ENCODE peak calls at places on chromosomes 2 and 18, in eight cellular contexts. One of them, this sample, is unnamed.

GRCh38 chr2:69056071-69056470 is 43.1 kb downstream of the ANTXR1 start:
- DNase-seq in hepatocyte: no peak
- DNase-seq in AG10803: no peak
- DNase-seq in GM12865: no peak
- DNase-seq in cardiac fibroblast: no peak
- DNase-seq in HFF-Myc: no peak
- DNase-seq in coronary artery: no peak
- DNase-seq in BE2C: no peak
- DNase-seq in this sample: no peak

GRCh38 chr2:88265352-88265960 is 95.3 kb downstream of the THNSL2 start:
- DNase-seq in hepatocyte: peak; percentile 51
- DNase-seq in AG10803: peak; percentile 36
- DNase-seq in GM12865: peak; percentile 64
- DNase-seq in cardiac fibroblast: peak; percentile 18
- DNase-seq in HFF-Myc: peak; percentile 10
- DNase-seq in coronary artery: no peak
- DNase-seq in BE2C: no peak
- DNase-seq in this sample: no peak

GRCh38 chr2:156430978-156431358 is 5.2 kb upstream of the GPD2 start:
- DNase-seq in hepatocyte: no peak
- DNase-seq in AG10803: peak; percentile 63
- DNase-seq in GM12865: peak; percentile 74
- DNase-seq in cardiac fibroblast: peak; percentile 70
- DNase-seq in HFF-Myc: no peak
- DNase-seq in coronary artery: no peak
- DNase-seq in BE2C: no peak
- DNase-seq in this sample: peak; percentile 69

GRCh38 chr18:34957119-34957863 is 83.9 kb upstream of the MAPRE2 start:
- DNase-seq in hepatocyte: no peak
- DNase-seq in AG10803: no peak
- DNase-seq in GM12865: no peak
- DNase-seq in cardiac fibroblast: no peak
- DNase-seq in HFF-Myc: no peak
- DNase-seq in coronary artery: no peak
- DNase-seq in BE2C: no peak
- DNase-seq in this sample: no peak

GRCh38 chr2:6993230-6993640 is 76.0 kb downstream of the RNF144A start:
- DNase-seq in hepatocyte: no peak
- DNase-seq in AG10803: no peak
- DNase-seq in GM12865: no peak
- DNase-seq in cardiac fibroblast: peak; percentile 20
- DNase-seq in HFF-Myc: no peak
- DNase-seq in coronary artery: no peak
- DNase-seq in BE2C: no peak
- DNase-seq in this sample: no peak

GRCh38 chr2:160062283-160063005 is at the start of gene PLA2R1:
- DNase-seq in hepatocyte: peak; percentile 67
- DNase-seq in AG10803: peak; percentile 47
- DNase-seq in GM12865: no peak
- DNase-seq in cardiac fibroblast: peak; percentile 42
- DNase-seq in HFF-Myc: no peak
- DNase-seq in coronary artery: peak; percentile 79
- DNase-seq in BE2C: no peak
- DNase-seq in this sample: no peak

GRCh38 chr2:177882501-177882900 is 190.1 kb downstream of the PDE11A start:
- DNase-seq in hepatocyte: no peak
- DNase-seq in AG10803: no peak
- DNase-seq in GM12865: no peak
- DNase-seq in cardiac fibroblast: no peak
- DNase-seq in HFF-Myc: no peak
- DNase-seq in coronary artery: no peak
- DNase-seq in BE2C: no peak
- DNase-seq in this sample: peak; percentile 67

GRCh38 chr2:25623361-25623760 is 50.0 kb downstream of the DTNB start:
- DNase-seq in hepatocyte: no peak
- DNase-seq in AG10803: no peak
- DNase-seq in GM12865: no peak
- DNase-seq in cardiac fibroblast: no peak
- DNase-seq in HFF-Myc: no peak
- DNase-seq in coronary artery: no peak
- DNase-seq in BE2C: no peak
- DNase-seq in this sample: no peak

GRCh38 chr2:130852521-130853115 is 15.9 kb downstream of the ARHGEF4 start:
- DNase-seq in hepatocyte: no peak
- DNase-seq in AG10803: no peak
- DNase-seq in GM12865: no peak
- DNase-seq in cardiac fibroblast: no peak
- DNase-seq in HFF-Myc: no peak
- DNase-seq in coronary artery: no peak
- DNase-seq in BE2C: no peak
- DNase-seq in this sample: no peak

GRCh38 chr2:229870903-229871650 is 50.7 kb downstream of the TRIP12 start:
- DNase-seq in hepatocyte: no peak
- DNase-seq in AG10803: no peak
- DNase-seq in GM12865: no peak
- DNase-seq in cardiac fibroblast: no peak
- DNase-seq in HFF-Myc: peak; percentile 12
- DNase-seq in coronary artery: no peak
- DNase-seq in BE2C: peak; percentile 10
- DNase-seq in this sample: no peak

GRCh38 chr2:52414596-52414995 is 1353.0 kb upstream of the CHAC2 start:
- DNase-seq in hepatocyte: no peak
- DNase-seq in AG10803: no peak
- DNase-seq in GM12865: no peak
- DNase-seq in cardiac fibroblast: no peak
- DNase-seq in HFF-Myc: no peak
- DNase-seq in coronary artery: no peak
- DNase-seq in BE2C: no peak
- DNase-seq in this sample: no peak

GRCh38 chr2:128388414-128389032 is 69.9 kb upstream of the HS6ST1 start:
- DNase-seq in hepatocyte: peak; percentile 48
- DNase-seq in AG10803: no peak
- DNase-seq in GM12865: no peak
- DNase-seq in cardiac fibroblast: no peak
- DNase-seq in HFF-Myc: no peak
- DNase-seq in coronary artery: peak; percentile 35
- DNase-seq in BE2C: no peak
- DNase-seq in this sample: no peak

GRCh38 chr2:70554338-70554892 is 789 bp upstream of the TGFA start:
- DNase-seq in hepatocyte: no peak
- DNase-seq in AG10803: no peak
- DNase-seq in GM12865: no peak
- DNase-seq in cardiac fibroblast: no peak
- DNase-seq in HFF-Myc: no peak
- DNase-seq in coronary artery: no peak
- DNase-seq in BE2C: no peak
- DNase-seq in this sample: no peak

GRCh38 chr18:3664563-3665178 is 214.7 kb downstream of the TGIF1 start:
- DNase-seq in hepatocyte: peak; percentile 45
- DNase-seq in AG10803: no peak
- DNase-seq in GM12865: no peak
- DNase-seq in cardiac fibroblast: no peak
- DNase-seq in HFF-Myc: no peak
- DNase-seq in coronary artery: no peak
- DNase-seq in BE2C: no peak
- DNase-seq in this sample: no peak

GRCh38 chr2:74006424-74006823 is 21.7 kb downstream of the TET3 start:
- DNase-seq in hepatocyte: no peak
- DNase-seq in AG10803: no peak
- DNase-seq in GM12865: no peak
- DNase-seq in cardiac fibroblast: no peak
- DNase-seq in HFF-Myc: no peak
- DNase-seq in coronary artery: peak; percentile 67
- DNase-seq in BE2C: peak; percentile 61
- DNase-seq in this sample: no peak

GRCh38 chr2:175769200-175769599 is 232.9 kb downstream of the LNPK start:
- DNase-seq in hepatocyte: no peak
- DNase-seq in AG10803: no peak
- DNase-seq in GM12865: no peak
- DNase-seq in cardiac fibroblast: peak; percentile 1
- DNase-seq in HFF-Myc: no peak
- DNase-seq in coronary artery: no peak
- DNase-seq in BE2C: no peak
- DNase-seq in this sample: no peak

GRCh38 chr2:71471276-71471675 is 17.9 kb downstream of the DYSF start:
- DNase-seq in hepatocyte: no peak
- DNase-seq in AG10803: peak; percentile 76
- DNase-seq in GM12865: no peak
- DNase-seq in cardiac fibroblast: peak; percentile 81
- DNase-seq in HFF-Myc: no peak
- DNase-seq in coronary artery: no peak
- DNase-seq in BE2C: no peak
- DNase-seq in this sample: no peak

GRCh38 chr2:170842785-170843184 is 26.1 kb downstream of the GAD1 start:
- DNase-seq in hepatocyte: no peak
- DNase-seq in AG10803: peak; percentile 83
- DNase-seq in GM12865: no peak
- DNase-seq in cardiac fibroblast: peak; percentile 41
- DNase-seq in HFF-Myc: no peak
- DNase-seq in coronary artery: no peak
- DNase-seq in BE2C: no peak
- DNase-seq in this sample: no peak

GRCh38 chr2:19901458-19902271 is at the start of gene TTC32:
- DNase-seq in hepatocyte: peak; percentile 95
- DNase-seq in AG10803: peak; percentile 94
- DNase-seq in GM12865: peak; percentile 95
- DNase-seq in cardiac fibroblast: peak; percentile 98
- DNase-seq in HFF-Myc: peak; percentile 77
- DNase-seq in coronary artery: peak; percentile 94
- DNase-seq in BE2C: peak; percentile 95
- DNase-seq in this sample: peak; percentile 80

GRCh38 chr2:19898592-19899329 is 3.0 kb downstream of the TTC32 start:
- DNase-seq in hepatocyte: no peak
- DNase-seq in AG10803: no peak
- DNase-seq in GM12865: no peak
- DNase-seq in cardiac fibroblast: no peak
- DNase-seq in HFF-Myc: no peak
- DNase-seq in coronary artery: no peak
- DNase-seq in BE2C: no peak
- DNase-seq in this sample: no peak

GRCh38 chr2:19900536-19901200 is 1.1 kb downstream of the TTC32 start:
- DNase-seq in hepatocyte: no peak
- DNase-seq in AG10803: peak; percentile 23
- DNase-seq in GM12865: peak; percentile 51
- DNase-seq in cardiac fibroblast: peak; percentile 44
- DNase-seq in HFF-Myc: no peak
- DNase-seq in coronary artery: no peak
- DNase-seq in BE2C: no peak
- DNase-seq in this sample: no peak

GRCh38 chr2:19901201-19901457 is 654 bp downstream of the TTC32 start:
- DNase-seq in hepatocyte: no peak
- DNase-seq in AG10803: no peak
- DNase-seq in GM12865: no peak
- DNase-seq in cardiac fibroblast: no peak
- DNase-seq in HFF-Myc: no peak
- DNase-seq in coronary artery: no peak
- DNase-seq in BE2C: no peak
- DNase-seq in this sample: no peak

GRCh38 chr2:19899853-19900525 is 1.8 kb downstream of the TTC32 start:
- DNase-seq in hepatocyte: no peak
- DNase-seq in AG10803: no peak
- DNase-seq in GM12865: no peak
- DNase-seq in cardiac fibroblast: no peak
- DNase-seq in HFF-Myc: no peak
- DNase-seq in coronary artery: no peak
- DNase-seq in BE2C: no peak
- DNase-seq in this sample: no peak
- H3K4me3 ChIP-seq in hepatocyte: peak overlapping the region; percentile 87
- H3K4me3 ChIP-seq in AG10803: peak overlapping the region; percentile 89
- H3K4me3 ChIP-seq in GM12865: peak overlapping the region; percentile 84
- H3K4me3 ChIP-seq in cardiac fibroblast: peak overlapping the region; percentile 80
- H3K4me3 ChIP-seq in HFF-Myc: peak overlapping the region; percentile 76
- H3K4me3 ChIP-seq in coronary artery: peak overlapping the region; percentile 83
- H3K4me3 ChIP-seq in BE2C: peak overlapping the region; percentile 93
- H3K4me3 ChIP-seq in this sample: peak overlapping the region; percentile 90

GRCh38 chr2:237686659-237687136 is 59.3 kb downstream of the LRRFIP1 start:
- DNase-seq in hepatocyte: no peak
- DNase-seq in AG10803: no peak
- DNase-seq in GM12865: peak; percentile 36
- DNase-seq in cardiac fibroblast: peak; percentile 87
- DNase-seq in HFF-Myc: no peak
- DNase-seq in coronary artery: no peak
- DNase-seq in BE2C: no peak
- DNase-seq in this sample: no peak
- TF ChIP-seq CTCF in hepatocyte: peak; percentile 6
- TF ChIP-seq CTCF in AG10803: peak; percentile 39
- TF ChIP-seq CTCF in GM12865: peak; percentile 41
- TF ChIP-seq CTCF in cardiac fibroblast: peak; percentile 33
- TF ChIP-seq CTCF in HFF-Myc: peak; percentile 16
- TF ChIP-seq CTCF in coronary artery: no peak
- TF ChIP-seq CTCF in BE2C: peak; percentile 52
- TF ChIP-seq CTCF in this sample: no peak

GRCh38 chr2:112463256-112463655 is 18.7 kb upstream of the TTL start:
- DNase-seq in hepatocyte: no peak
- DNase-seq in AG10803: no peak
- DNase-seq in GM12865: no peak
- DNase-seq in cardiac fibroblast: no peak
- DNase-seq in HFF-Myc: no peak
- DNase-seq in coronary artery: no peak
- DNase-seq in BE2C: no peak
- DNase-seq in this sample: no peak

GRCh38 chr2:112465373-112465772 is 16.6 kb upstream of the TTL start:
- DNase-seq in hepatocyte: no peak
- DNase-seq in AG10803: peak; percentile 32
- DNase-seq in GM12865: no peak
- DNase-seq in cardiac fibroblast: peak; percentile 43
- DNase-seq in HFF-Myc: no peak
- DNase-seq in coronary artery: no peak
- DNase-seq in BE2C: no peak
- DNase-seq in this sample: no peak

GRCh38 chr2:112459372-112459771 is 22.6 kb upstream of the TTL start:
- DNase-seq in hepatocyte: no peak
- DNase-seq in AG10803: no peak
- DNase-seq in GM12865: no peak
- DNase-seq in cardiac fibroblast: no peak
- DNase-seq in HFF-Myc: no peak
- DNase-seq in coronary artery: no peak
- DNase-seq in BE2C: no peak
- DNase-seq in this sample: no peak

DNA sequence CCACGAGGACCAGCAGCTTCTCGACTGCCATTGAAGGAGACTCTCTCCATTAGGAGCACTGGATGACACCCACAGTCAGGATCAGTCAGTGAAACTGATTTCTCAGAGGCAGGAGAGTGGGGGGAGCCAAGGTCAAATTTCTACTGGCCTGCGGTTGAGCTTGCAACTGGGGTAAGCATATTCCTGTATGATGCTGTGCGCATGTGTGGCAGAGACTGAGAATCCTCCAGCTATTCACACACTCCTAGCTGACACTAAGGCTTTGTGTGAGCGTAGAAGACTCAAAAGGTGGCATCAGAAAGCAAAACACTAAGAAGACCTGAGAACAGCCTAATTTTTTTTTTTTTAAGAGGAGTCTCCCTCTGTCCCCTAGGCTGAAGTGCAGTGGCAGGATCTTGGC is 19.8 kb upstream of the TTL start:
- DNase-seq in hepatocyte: no peak
- DNase-seq in AG10803: no peak
- DNase-seq in GM12865: no peak
- DNase-seq in cardiac fibroblast: no peak
- DNase-seq in HFF-Myc: no peak
- DNase-seq in coronary artery: no peak
- DNase-seq in BE2C: no peak
- DNase-seq in this sample: no peak
- H3K4me3 ChIP-seq in hepatocyte: no peak overlapping the region
- H3K4me3 ChIP-seq in AG10803: no peak overlapping the region
- H3K4me3 ChIP-seq in GM12865: no peak overlapping the region
- H3K4me3 ChIP-seq in cardiac fibroblast: no peak overlapping the region
- H3K4me3 ChIP-seq in HFF-Myc: no peak overlapping the region
- H3K4me3 ChIP-seq in coronary artery: no peak overlapping the region
- H3K4me3 ChIP-seq in BE2C: no peak overlapping the region
- H3K4me3 ChIP-seq in this sample: no peak overlapping the region

GRCh38 chr2:96138146-96139145 is at the start of gene ASTL:
- DNase-seq in hepatocyte: peak; percentile 73
- DNase-seq in AG10803: peak; percentile 26
- DNase-seq in GM12865: peak; percentile 74
- DNase-seq in cardiac fibroblast: peak; percentile 42
- DNase-seq in HFF-Myc: no peak
- DNase-seq in coronary artery: no peak
- DNase-seq in BE2C: peak; percentile 44
- DNase-seq in this sample: peak; percentile 25
- TF ChIP-seq CTCF in hepatocyte: peak; percentile 67
- TF ChIP-seq CTCF in AG10803: peak; percentile 62
- TF ChIP-seq CTCF in GM12865: peak; percentile 65
- TF ChIP-seq CTCF in cardiac fibroblast: peak; percentile 55
- TF ChIP-seq CTCF in HFF-Myc: peak; percentile 60
- TF ChIP-seq CTCF in coronary artery: no peak
- TF ChIP-seq CTCF in BE2C: peak; percentile 54
- TF ChIP-seq CTCF in this sample: peak; percentile 58